ENCODE peak calls at places on chromosomes 3 and 15, in six cellular contexts. T, U, B, N, D and G are unnamed samples.

GRCh38 chr3:80553211-80553610 is 785.4 kb upstream of the ROBO1 start:
- DNase-seq in T (no peak), U (no peak), B (no peak), N (no peak), D (peak), G (no peak)

GRCh38 chr3:134624537-134625287 is 26.1 kb downstream of the KY start:
- DNase-seq in T (peak), U (peak), B (no peak), N (no peak), D (no peak), G (no peak)

GRCh38 chr3:119562307-119562961 is 3.0 kb upstream of the CD80 start:
- DNase-seq in T (no peak), U (no peak), B (no peak), N (peak), D (peak), G (no peak)

GRCh38 chr3:73419179-73419803 is 205.4 kb downstream of the PDZRN3 start:
- DNase-seq in T (no peak), U (no peak), B (peak), N (no peak), D (peak), G (no peak)

GRCh38 chr3:157588386-157589060 is 85.3 kb upstream of the VEPH1 start:
- DNase-seq in T (no peak), U (no peak), B (no peak), N (no peak), D (no peak), G (no peak)

GRCh38 chr15:80489030-80489594 is 84.9 kb downstream of the ARNT2 start:
- DNase-seq in T (no peak), U (no peak), B (peak), N (peak), D (peak), G (no peak)

GRCh38 chr3:195900426-195901355 is 7.7 kb downstream of the TNK2 start:
- DNase-seq in T (no peak), U (no peak), B (peak), N (no peak), D (peak), G (no peak)

GRCh38 chr15:64507845-64508244 is 47.5 kb downstream of the ZNF609 start:
- DNase-seq in T (no peak), U (no peak), B (no peak), N (no peak), D (no peak), G (no peak)

GRCh38 chr15:35308802-35309201 is 223.7 kb upstream of the NANOGP8 start:
- DNase-seq in T (no peak), U (no peak), B (peak), N (peak), D (peak), G (no peak)

GRCh38 chr3:190322604-190323240 is 476 bp upstream of the CLDN1 start:
- DNase-seq in T (no peak), U (no peak), B (no peak), N (peak), D (no peak), G (no peak)

GRCh38 chr15:101031203-101031602 is 112.0 kb downstream of the LRRK1 start:
- DNase-seq in T (peak), U (peak), B (peak), N (peak), D (no peak), G (no peak)

GRCh38 chr3:195708626-195709481 is 11.9 kb upstream of the MUC20 start:
- DNase-seq in T (no peak), U (no peak), B (no peak), N (no peak), D (no peak), G (no peak)

GRCh38 chr3:53161820-53162671 is 1.0 kb downstream of the PRKCD start:
- DNase-seq in T (peak), U (no peak), B (peak), N (peak), D (peak), G (no peak)
- H2AFZ ChIP-seq in T (no peak), U (no peak), B (peak), N (peak), D (no peak), G (peak)

GRCh38 chr3:113697192-113698090 is 999 bp upstream of the USF3 start:
- DNase-seq in T (peak), U (peak), B (peak), N (peak), D (peak), G (no peak)
- H3K4ac ChIP-seq in T (no peak), U (no peak), B (peak), N (peak), D (peak), G (no peak)

DNA sequence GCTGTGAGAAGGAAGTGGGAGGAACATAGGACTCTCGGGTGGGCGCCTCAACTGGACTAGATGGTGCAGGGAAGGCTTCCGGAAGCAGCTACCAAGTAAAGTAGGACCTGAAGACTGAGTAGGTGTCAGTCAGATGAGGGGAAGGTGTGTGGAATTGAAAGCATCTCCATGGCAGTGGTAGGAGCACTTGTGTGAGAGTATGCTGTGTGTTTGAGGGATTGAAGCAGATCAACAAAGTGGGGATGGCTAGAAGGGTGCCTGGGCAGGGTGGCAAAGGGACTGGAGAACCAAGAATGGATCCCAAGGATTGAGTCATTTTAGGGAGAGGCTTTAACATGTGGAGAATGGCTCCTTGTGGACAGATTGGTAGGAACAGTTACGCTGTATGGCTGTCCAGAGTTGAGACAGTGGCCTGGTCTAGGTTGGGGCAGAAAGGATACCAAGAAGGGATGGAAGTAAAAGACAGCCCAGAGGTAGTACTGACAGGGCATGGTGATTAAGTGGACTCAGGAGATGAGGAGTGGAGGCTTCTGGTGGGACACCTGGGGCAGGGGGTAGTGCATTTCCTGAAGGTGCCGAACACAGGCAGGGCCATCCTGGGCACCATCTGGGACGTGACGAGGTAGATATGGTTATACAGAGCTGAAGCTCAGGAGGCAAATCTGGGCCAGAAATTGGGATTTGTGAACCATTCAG is 1.5 kb downstream of the UQCC5 start:
- DNase-seq in T (no peak), U (peak), B (no peak), N (no peak), D (no peak), G (no peak)
- H4K91ac ChIP-seq in T (no peak), U (no peak), B (no peak), N (no peak), D (no peak), G (no peak)

DNA sequence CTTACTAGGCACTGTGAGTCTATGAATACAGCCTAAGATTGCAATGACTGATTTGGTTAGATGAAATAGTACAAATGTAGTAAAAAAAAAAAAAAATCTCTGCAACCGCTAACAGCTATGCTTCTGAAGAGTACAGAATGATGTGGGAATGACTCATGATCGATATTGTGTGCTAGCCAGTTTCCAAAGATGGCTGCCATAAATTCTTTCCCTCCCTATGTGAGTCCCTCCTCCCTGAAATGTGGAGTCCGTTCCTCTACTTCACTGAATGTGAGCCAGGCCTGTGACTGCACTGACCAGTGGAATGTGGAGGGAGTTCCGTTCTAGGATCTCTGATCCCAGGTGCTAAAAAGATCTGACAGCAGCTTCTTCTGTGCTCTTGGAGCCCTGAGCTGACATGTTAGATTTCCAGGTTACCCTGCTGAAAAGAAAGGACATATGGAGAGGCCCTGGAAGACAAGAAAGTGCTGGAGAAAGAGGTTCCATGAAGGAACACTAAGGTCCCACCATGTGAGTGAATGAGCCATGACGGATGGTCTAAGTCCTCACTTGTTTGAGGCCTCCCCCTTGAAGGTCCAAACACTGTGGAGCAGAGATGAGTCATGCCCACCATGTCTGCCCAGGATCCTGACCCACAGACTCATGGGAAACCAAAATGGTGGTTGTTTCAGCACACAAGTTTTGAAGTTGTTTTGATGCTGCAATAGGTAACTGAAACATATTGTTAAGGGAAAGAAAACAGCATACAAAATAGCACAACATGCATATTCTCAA is 46.3 kb downstream of the DGKG start:
- DNase-seq in T (no peak), U (no peak), B (peak), N (no peak), D (no peak), G (no peak)
- H2AFZ ChIP-seq in T (no peak), U (no peak), B (no peak), N (no peak), D (no peak), G (no peak)

DNA sequence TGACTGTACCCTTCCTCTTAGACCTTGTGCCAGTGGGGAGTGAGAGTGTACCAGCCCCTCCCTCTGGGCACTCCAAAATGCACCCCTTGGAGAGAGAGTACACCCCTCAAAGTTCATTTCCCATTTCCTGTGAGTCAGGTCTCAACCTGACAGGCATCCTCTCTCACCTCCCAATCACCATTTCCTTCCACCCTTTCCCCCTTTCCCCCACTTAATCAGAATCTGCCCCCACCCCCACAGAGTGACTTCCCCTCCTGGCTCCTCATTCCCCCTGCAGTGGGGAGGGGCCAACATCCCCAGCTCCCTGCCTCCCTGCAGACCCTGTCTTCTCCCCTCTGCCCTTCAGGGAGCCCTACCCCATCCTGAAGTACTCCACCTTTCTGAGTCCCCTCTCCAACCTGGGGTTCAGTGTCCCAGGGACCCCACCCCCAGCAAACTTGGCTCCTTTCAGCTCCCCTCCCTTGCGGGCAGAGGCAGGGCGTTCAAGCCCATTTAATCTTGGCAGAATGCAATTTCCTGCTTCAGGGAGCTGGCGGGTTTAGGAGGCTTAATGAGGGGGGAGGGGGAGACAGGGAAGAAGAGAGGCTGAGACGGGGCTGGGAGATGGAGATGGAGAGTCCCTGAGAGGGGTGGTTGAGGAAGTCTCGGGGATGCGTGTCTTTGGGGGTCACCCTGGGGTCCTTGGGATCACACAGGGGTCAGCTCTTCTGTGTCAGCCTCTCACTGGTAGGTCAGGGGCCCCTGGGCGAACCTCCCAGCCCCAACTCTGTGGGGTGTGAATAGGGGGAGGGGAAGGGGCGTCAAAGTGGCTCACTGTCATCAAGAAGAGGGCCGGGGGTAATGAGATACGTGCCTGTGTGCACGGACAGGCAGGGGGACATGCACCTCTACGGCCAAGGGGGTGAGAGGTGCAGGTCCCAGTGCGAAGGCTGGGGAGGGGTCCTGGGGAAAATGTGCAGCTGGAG is 16.6 kb upstream of the SEMA3F start:
- DNase-seq in T (peak), U (peak), B (no peak), N (no peak), D (no peak), G (no peak)
- H3K4ac ChIP-seq in T (no peak), U (peak), B (peak), N (peak), D (no peak), G (peak)